ENCODE peak calls at places on chromosome 22, in five cellular contexts. S is ovary, P is A549, W is uterus, T is heart left ventricle. R is an unnamed sample.

GRCh38 chr22:20446383-20446970 is 8.9 kb upstream of the SCARF2 start:
- DNase-seq in T (no peak), S (no peak), P (no peak), W (no peak), R (no peak)

GRCh38 chr22:25644122-25644521 is 79.6 kb downstream of the GRK3 start:
- DNase-seq in T (peak; percentile 72), S (no peak), P (no peak), W (no peak), R (no peak)

GRCh38 chr22:22937894-22938480 is 50.4 kb downstream of the IGLL5 start:
- DNase-seq in S (no peak), W (no peak), T (no peak), P (no peak), R (no peak)

GRCh38 chr22:31345331-31346254 is 553 bp downstream of the PATZ1 start:
- DNase-seq in P (peak; percentile 62), T (peak; percentile 84), W (peak; percentile 84), S (peak; percentile 85), R (peak; percentile 84)

GRCh38 chr22:45162531-45162930 is 1.2 kb upstream of the NUP50 start:
- DNase-seq in S (no peak), P (no peak), W (no peak), T (no peak), R (no peak)

GRCh38 chr22:27213291-27213690 is 555.9 kb downstream of the MIAT start:
- DNase-seq in W (no peak), T (no peak), P (no peak), S (peak; percentile 43), R (no peak)

GRCh38 chr22:21837184-21837979 is 30.1 kb downstream of the MAPK1 start:
- DNase-seq in W (no peak), T (no peak), S (no peak), P (peak; percentile 9), R (no peak)

GRCh38 chr22:44357962-44358553 is 45.3 kb upstream of the SHISAL1 start:
- DNase-seq in W (peak; percentile 68), T (peak; percentile 49), P (no peak), S (peak; percentile 70), R (no peak)

GRCh38 chr22:44522526-44523170 is 24.6 kb upstream of the RTL6 start:
- DNase-seq in W (no peak), P (no peak), S (no peak), T (no peak), R (no peak)

DNA sequence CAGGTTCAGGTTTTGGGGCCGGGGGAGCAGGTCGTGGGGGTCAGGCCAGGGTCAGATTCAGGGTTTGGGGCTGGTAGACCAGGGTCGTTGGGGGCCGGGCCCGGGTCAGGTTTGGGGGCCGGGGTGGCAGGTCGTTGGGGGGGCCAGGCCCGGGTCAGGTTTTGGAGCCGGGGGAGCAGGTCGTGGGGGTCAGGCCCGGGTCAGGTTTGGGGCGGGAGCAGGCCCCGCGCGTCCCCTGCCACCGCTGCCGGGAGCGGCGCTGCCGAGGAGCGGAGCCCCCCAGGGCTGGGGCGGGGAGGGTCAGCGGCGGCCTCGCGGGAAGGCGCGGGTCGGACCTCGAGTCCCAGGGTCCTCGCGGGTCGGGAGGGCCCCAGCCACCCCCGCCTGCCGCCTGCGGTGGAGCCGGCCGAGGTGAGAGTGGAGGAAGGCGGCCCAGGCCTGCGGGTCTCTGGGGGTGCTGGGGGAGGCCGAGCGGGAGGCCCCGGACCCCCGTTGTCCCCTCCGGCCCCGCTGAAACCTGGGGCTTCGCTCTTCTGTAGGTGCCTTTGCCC is 543 bp downstream of the TRABD start:
- DNase-seq in W (peak; percentile 40), P (no peak), T (no peak), S (no peak), R (no peak)
- H3K4me1 ChIP-seq in W (peaks cover 35% of the 10 kb centered on the region), P (peaks cover 33% of the 10 kb centered on the region), T (peaks cover 8% of the 10 kb centered on the region), S (peaks cover 17% of the 10 kb centered on the region), R (peaks cover 77% of the 10 kb centered on the region)

GRCh38 chr22:46614070-46614931 is 5.9 kb upstream of the GRAMD4 start:
- DNase-seq in P (no peak), S (no peak), T (no peak), W (no peak), R (no peak)

GRCh38 chr22:46611189-46611588 is 9.0 kb upstream of the GRAMD4 start:
- DNase-seq in W (no peak), P (no peak), S (no peak), T (no peak), R (no peak)

GRCh38 chr22:46612341-46612903 is 7.8 kb upstream of the GRAMD4 start:
- DNase-seq in P (no peak), S (no peak), T (no peak), W (no peak), R (no peak)

GRCh38 chr22:46613606-46613997 is 6.6 kb upstream of the GRAMD4 start:
- DNase-seq in W (no peak), T (no peak), P (no peak), S (no peak), R (no peak)

DNA sequence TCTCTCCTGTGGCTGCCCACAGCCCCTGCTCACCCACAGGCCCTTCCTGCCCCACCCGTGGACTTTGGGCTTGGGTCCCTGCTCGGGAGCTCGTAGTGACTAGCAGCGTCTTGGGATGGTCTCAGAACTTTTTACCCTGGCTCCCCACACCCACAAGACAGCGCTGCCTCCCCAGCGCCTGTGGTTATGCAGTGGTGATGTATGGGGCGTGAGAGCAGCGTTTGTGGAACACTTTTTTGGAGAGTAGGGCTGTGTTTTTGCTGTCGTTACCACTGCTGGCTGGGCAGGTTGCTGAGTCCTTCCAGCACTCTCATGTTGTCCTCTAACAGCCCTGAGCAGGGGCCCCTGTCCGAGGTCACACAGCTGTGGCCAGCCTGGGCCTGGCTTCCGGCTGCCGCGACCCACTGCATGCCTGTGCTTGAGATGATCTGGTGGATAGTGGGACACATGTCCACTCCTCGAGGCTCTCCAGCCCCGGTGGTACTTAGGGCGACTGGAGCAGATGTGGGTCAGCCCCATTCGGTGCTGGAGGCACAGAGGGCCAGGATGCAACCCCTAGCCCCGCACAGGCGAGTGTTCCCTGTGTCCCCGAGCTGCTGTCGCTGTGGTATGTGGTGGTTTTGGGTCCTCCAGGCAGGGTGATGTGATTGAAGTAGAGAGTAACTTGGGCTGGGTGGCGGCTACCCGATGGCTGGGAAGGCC is 7.1 kb upstream of the GRAMD4 start:
- DNase-seq in T (peak; percentile 61), P (no peak), W (no peak), S (no peak), R (no peak)
- TF ChIP-seq POLR2A in T (no peak), P (no peak), W (no peak), S (no peak), R (no peak)

DNA sequence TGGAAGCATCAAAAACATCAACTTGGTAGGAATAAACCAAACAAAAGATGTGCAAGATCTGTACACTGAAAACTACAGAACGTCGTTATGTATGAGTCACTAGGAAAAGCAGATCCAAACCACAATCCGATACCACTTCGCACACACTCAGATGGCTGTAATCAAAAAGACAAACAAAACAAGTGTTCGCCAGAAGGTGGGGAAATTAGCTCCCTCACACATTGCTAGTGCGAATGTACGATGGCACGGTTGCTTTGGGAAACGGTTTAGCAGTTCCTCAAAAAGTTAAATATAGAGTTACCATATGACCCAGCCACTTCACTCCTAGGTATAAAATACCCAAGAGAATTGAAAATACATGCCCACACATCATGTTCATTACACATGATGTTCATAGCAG is 14.8 kb upstream of the CARD10 start:
- DNase-seq in W (no peak), T (no peak), P (no peak), S (no peak), R (no peak)
- TF ChIP-seq CTCF in W (no peak), T (no peak), P (no peak), S (no peak), R (no peak)

GRCh38 chr22:37412445-37413250 is 14.6 kb downstream of the ELFN2 start:
- DNase-seq in W (no peak), S (no peak), T (no peak), P (no peak), R (no peak)
- H3K4me1 ChIP-seq in W (no peaks in the 10 kb centered on the region), S (no peaks in the 10 kb centered on the region), T (no peaks in the 10 kb centered on the region), P (no peaks in the 10 kb centered on the region), R (no peaks in the 10 kb centered on the region)

GRCh38 chr22:23970816-23971482 is 3.3 kb downstream of the DDT start:
- DNase-seq in T (no peak), S (no peak), P (no peak), W (no peak), R (no peak)
- TF ChIP-seq POLR2A in T (no peak), S (no peak), P (no peak), W (no peak), R (no peak)

DNA sequence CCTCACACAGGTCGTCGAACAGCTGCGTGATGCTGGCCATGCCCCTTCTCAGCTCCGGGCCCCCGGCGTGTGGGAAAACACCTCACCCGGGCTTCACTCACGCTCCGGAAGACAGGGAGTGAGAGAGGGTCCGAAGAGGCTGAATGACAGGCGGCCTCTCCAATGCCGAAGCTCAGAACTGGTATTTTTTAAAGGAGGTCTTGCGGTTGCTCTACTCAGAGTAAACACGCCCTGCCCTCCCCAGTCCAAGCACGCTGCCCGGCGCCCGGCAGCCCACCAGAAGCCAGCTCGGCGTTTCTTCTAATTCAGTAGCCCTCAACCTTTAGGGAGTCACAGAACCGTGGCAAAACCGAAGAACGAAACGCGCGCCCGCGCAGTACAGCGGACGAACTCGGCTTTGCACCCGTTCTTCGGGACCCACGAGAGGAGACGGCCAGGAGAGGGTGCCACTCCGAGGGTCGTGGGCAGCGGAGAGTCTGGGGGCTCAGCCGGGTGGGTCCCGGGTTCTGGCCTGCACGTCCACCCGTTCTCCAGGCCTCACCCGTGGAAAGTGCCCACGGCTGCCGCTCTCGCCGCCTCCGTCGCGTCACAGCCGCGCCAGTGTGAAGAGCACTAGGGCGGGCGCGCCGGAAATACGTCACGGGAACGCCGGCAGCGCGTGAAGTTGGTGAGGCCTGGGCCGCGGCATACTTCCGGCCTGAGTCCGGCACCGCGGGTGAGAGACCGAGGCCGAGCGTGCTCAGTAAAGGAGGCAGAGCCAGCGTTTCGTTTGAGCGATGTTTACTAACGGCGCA is at the start of gene TUBGCP6:
- DNase-seq in S (peak; percentile 95), P (peak; percentile 78), W (peak; percentile 94), T (peak; percentile 96), R (peak; percentile 93)
- TF ChIP-seq CTCF in S (no peak), P (no peak), W (peak; percentile 23), T (no peak), R (peak; percentile 64)

GRCh38 chr22:39151329-39151975 is 1.0 kb downstream of the CBX7 start:
- DNase-seq in T (peak; percentile 26), S (no peak), W (no peak), P (no peak), R (no peak)
- H3K4me1 ChIP-seq in T (no peaks in the 10 kb centered on the region), S (peaks cover 21% of the 10 kb centered on the region), W (peaks cover 24% of the 10 kb centered on the region), P (peaks cover 10% of the 10 kb centered on the region), R (peaks cover 63% of the 10 kb centered on the region)

DNA sequence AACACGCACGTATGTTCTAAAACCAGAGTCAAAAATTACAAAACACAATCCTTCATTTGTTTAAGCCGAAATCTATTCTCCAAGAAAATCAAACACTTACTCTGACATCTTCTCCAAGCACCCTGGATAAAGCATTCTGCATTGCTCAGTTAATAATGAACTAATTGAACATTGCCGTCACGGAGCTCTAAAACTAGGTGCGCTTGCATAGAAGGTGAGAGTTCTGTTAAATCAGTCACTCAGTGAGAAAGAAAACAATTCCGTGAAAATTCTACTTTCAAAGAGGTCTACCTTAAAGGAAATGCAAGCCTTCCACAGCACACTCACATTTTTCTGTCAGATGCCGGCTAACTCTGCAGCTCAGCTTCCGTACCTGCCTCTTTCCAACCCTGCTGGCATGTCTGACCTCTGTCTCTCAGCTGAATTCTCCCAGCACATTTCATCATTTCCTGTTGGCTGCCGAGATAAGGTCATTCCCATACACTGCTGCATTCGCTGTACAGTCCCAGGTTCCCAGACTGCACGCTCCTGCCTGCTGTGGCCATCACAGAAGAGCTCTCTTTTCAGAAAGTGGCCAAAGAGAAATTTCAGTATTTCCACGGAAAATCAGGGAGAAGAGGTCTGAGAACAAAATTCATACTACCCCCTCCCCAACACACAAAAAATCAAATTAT is 55.3 kb downstream of the PACSIN2 start:
- DNase-seq in T (peak; percentile 67), P (peak; percentile 43), W (no peak), S (peak; percentile 44), R (peak; percentile 87)
- TF ChIP-seq POLR2A in T (peak; percentile 31), P (no peak), W (no peak), S (no peak), R (peak; percentile 57)